ENCODE peak calls at places on chromosomes 13 and 19, in eight cellular contexts. N, B, C, T, O, U, M and Q are unnamed samples. For H3K4me1, the result is how much of the 10 kb centered on the place peaks cover.

GRCh38 chr19:13400296-13400695 is 106.0 kb downstream of the CACNA1A start:
- DNase-seq in N (no peak), B (no peak), C (no peak), T (no peak), O (no peak), U (no peak), M (no peak), Q (no peak)

GRCh38 chr13:46071590-46072249 is 19.2 kb upstream of the ZC3H13 start:
- DNase-seq in N (no peak), B (no peak), C (no peak), T (no peak), O (no peak), U (no peak), M (no peak), Q (peak)

GRCh38 chr19:7942981-7943443 is 454 bp downstream of the TIMM44 start:
- DNase-seq in N (no peak), B (no peak), C (no peak), T (no peak), O (no peak), U (no peak), M (no peak), Q (no peak)

GRCh38 chr19:37817180-37817911 is 38.0 kb upstream of the ZNF573 start:
- DNase-seq in N (peak), B (peak), C (peak), T (peak), O (peak), U (peak), M (peak), Q (peak)

GRCh38 chr19:47152632-47153031 is 22.0 kb downstream of the SAE1 start:
- DNase-seq in N (peak), B (no peak), C (no peak), T (no peak), O (no peak), U (no peak), M (no peak), Q (no peak)

GRCh38 chr13:113065406-113066141 is 40.0 kb upstream of the F7 start:
- DNase-seq in N (peak), B (no peak), C (peak), T (no peak), O (no peak), U (no peak), M (no peak), Q (no peak)

GRCh38 chr13:106499905-106500304 is 35.6 kb downstream of the EFNB2 start:
- DNase-seq in N (peak), B (no peak), C (no peak), T (no peak), O (no peak), U (no peak), M (no peak), Q (no peak)

GRCh38 chr19:50242586-50242985 is 39.2 kb downstream of the MYH14 start:
- DNase-seq in N (no peak), B (no peak), C (no peak), T (no peak), O (no peak), U (no peak), M (no peak), Q (no peak)

GRCh38 chr19:16569609-16570320 is 2.5 kb downstream of the SLC35E1 start:
- DNase-seq in N (no peak), B (no peak), C (no peak), T (no peak), O (no peak), U (peak), M (no peak), Q (no peak)
- H3K4me1 ChIP-seq in N (under half), B (under half), C (half or more), T (under half), O (under half), U (half or more), M (under half), Q (under half)

GRCh38 chr19:40605201-40605971 is 4.2 kb downstream of the LTBP4 start:
- DNase-seq in N (peak), B (peak), C (peak), T (peak), O (peak), U (peak), M (no peak), Q (peak)
- H3K27ac ChIP-seq in N (peak), B (no peak), C (peak), T (no peak), O (peak), U (peak), M (no peak), Q (no peak)

GRCh38 chr13:74288361-74288911 is 154.2 kb upstream of the KLF12 start:
- DNase-seq in N (no peak), B (peak), C (peak), T (no peak), O (no peak), U (no peak), M (peak), Q (peak)

GRCh38 chr13:74287672-74288169 is 153.5 kb upstream of the KLF12 start:
- DNase-seq in N (peak), B (peak), C (peak), T (peak), O (peak), U (peak), M (peak), Q (peak)

GRCh38 chr13:74289861-74290260 is 155.7 kb upstream of the KLF12 start:
- DNase-seq in N (no peak), B (no peak), C (no peak), T (no peak), O (no peak), U (no peak), M (no peak), Q (no peak)

GRCh38 chr13:74289130-74289529 is 154.9 kb upstream of the KLF12 start:
- DNase-seq in N (no peak), B (no peak), C (no peak), T (no peak), O (no peak), U (no peak), M (no peak), Q (no peak)

DNA sequence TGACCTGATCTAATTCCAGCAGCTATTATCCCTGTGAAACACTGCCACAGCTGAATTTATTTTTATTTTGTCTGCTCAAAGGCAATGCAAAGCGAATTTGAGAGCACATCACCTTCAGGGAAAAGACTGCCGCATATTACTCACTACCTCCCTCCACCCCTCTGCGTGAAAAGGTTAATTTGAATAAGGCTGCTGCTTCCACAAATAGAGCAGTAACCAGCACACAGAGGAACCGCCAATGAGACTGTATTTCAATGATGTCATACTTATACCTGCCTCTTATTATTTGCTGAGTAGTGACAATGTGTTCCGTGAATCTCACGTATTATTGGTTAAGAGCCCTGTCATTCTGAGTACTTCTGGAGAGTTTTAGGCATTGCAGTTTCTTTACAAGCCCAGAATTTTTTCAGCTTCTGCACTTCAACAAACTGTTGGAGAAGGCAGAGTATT is 156.1 kb upstream of the KLF12 start:
- DNase-seq in N (peak), B (peak), C (peak), T (peak), O (peak), U (no peak), M (peak), Q (peak)
- H3K4me3 ChIP-seq in N (no peak), B (no peak), C (no peak), T (no peak), O (no peak), U (no peak), M (no peak), Q (no peak)

DNA sequence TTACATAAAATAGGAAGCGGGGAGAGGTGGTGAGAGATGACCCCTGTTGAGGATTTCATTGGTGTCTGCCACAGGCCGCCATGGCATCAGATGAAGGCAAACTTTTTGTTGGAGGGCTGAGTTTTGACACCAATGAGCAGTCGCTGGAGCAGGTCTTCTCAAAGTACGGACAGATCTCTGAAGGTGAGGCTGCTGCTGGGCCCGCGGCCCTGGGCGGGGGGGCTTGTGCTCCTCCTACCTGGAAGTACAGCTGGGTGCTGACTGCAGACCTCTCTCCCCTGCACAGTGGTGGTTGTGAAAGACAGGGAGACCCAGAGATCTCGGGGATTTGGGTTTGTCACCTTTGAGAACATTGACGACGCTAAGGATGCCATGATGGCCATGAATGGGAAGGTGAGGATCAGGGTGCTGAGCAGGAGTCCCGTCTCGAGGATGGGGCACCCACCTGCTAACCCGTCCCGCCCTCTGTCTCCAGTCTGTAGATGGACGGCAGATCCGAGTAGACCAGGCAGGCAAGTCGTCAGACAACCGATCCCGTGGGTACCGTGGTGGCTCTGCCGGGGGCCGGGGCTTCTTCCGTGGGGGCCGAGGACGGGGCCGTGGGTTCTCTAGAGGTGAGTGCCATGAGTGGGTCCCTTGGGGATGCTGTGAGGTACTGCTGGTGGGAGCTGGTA is 1.9 kb downstream of the CIRBP start:
- DNase-seq in N (no peak), B (no peak), C (no peak), T (no peak), O (no peak), U (no peak), M (no peak), Q (no peak)
- H3K4me1 ChIP-seq in N (under half), B (half or more), C (half or more), T (under half), O (half or more), U (half or more), M (under half), Q (under half)